ENCODE peak calls at places on chromosomes 5 and 9, in five cellular contexts. Z, X, B, E and A are unnamed samples.

GRCh38 chr5:117691364-117691763 is 1116.7 kb upstream of the SEMA6A start:
- DNase-seq in X (no peak), E (no peak), Z (no peak), B (no peak), A (no peak)

GRCh38 chr9:79489241-79490000 is 82.3 kb upstream of the TLE4 start:
- DNase-seq in X (no peak), B (peak; percentile 72), E (no peak), Z (peak; percentile 22), A (no peak)

GRCh38 chr9:129737479-129738269 is 15.2 kb downstream of the PTGES start:
- DNase-seq in E (peak; percentile 85), B (peak; percentile 42), Z (peak; percentile 80), X (peak; percentile 81), A (peak; percentile 63)

GRCh38 chr9:86186696-86187095 is 72.8 kb downstream of the C9orf153 start:
- DNase-seq in E (no peak), B (no peak), X (no peak), Z (no peak), A (no peak)

GRCh38 chr9:114085404-114085803 is 7.3 kb upstream of the AMBP start:
- DNase-seq in B (no peak), Z (no peak), X (no peak), E (no peak), A (no peak)

GRCh38 chr5:88785396-88786216 is 97.4 kb downstream of the MEF2C start:
- DNase-seq in X (no peak), B (peak; percentile 87), E (no peak), Z (peak; percentile 68), A (peak; percentile 38)

GRCh38 chr5:6466975-6467567 is 18.4 kb downstream of the UBE2QL1 start:
- DNase-seq in B (no peak), E (no peak), Z (no peak), X (no peak), A (no peak)

GRCh38 chr5:94140300-94140699 is 398.9 kb upstream of the POU5F2 start:
- DNase-seq in B (no peak), X (no peak), Z (no peak), E (no peak), A (no peak)

GRCh38 chr5:103847060-103847459 is 284.5 kb upstream of the NUDT12 start:
- DNase-seq in Z (no peak), X (no peak), E (no peak), B (peak; percentile 48), A (no peak)

GRCh38 chr5:15554542-15554941 is 54.6 kb downstream of the FBXL7 start:
- DNase-seq in Z (no peak), E (peak; percentile 53), B (no peak), X (no peak), A (no peak)

GRCh38 chr9:107390806-107391205 is 98.8 kb downstream of the KLF4 start:
- DNase-seq in E (no peak), X (no peak), Z (no peak), B (no peak), A (no peak)

GRCh38 chr9:80964374-80964773 is 725.0 kb downstream of the TLE1 start:
- DNase-seq in X (no peak), B (no peak), E (no peak), Z (no peak), A (no peak)

GRCh38 chr5:119393746-119394145 is 37.9 kb downstream of the TNFAIP8 start:
- DNase-seq in B (peak; percentile 34), E (no peak), X (no peak), Z (no peak), A (no peak)

GRCh38 chr9:89886281-89886700 is 281.5 kb downstream of the GADD45G start:
- DNase-seq in X (peak; percentile 36), E (peak; percentile 19), B (no peak), Z (no peak), A (no peak)

GRCh38 chr9:6944896-6945295 is 187.1 kb downstream of the KDM4C start:
- DNase-seq in Z (no peak), X (no peak), E (no peak), B (no peak), A (no peak)

GRCh38 chr9:37340961-37341360 is 81.5 kb upstream of the GRHPR start:
- DNase-seq in X (no peak), E (no peak), B (no peak), Z (no peak), A (no peak)

GRCh38 chr5:110027527-110028322 is 338.0 kb downstream of the MAN2A1 start:
- DNase-seq in X (no peak), Z (no peak), E (no peak), B (no peak), A (no peak)

GRCh38 chr5:102889033-102889432 is 133.9 kb downstream of the PAM start:
- DNase-seq in X (peak; percentile 26), Z (no peak), E (no peak), B (no peak), A (no peak)

GRCh38 chr5:159965031-159965837 is 43.7 kb upstream of the TTC1 start:
- DNase-seq in Z (peak; percentile 49), E (peak; percentile 80), B (peak; percentile 11), X (peak; percentile 56), A (no peak)

GRCh38 chr5:116404792-116405191 is 169.8 kb downstream of the SEMA6A start:
- DNase-seq in B (no peak), Z (no peak), X (no peak), E (no peak), A (no peak)

GRCh38 chr5:171808951-171809350 is 23.3 kb downstream of the SMIM23 start:
- DNase-seq in E (no peak), Z (no peak), B (no peak), X (no peak), A (no peak)

GRCh38 chr5:117594165-117594564 is 1019.5 kb upstream of the SEMA6A start:
- DNase-seq in E (no peak), Z (no peak), X (peak; percentile 31), B (no peak), A (no peak)

GRCh38 chr5:92559743-92560142 is 1021.3 kb downstream of the NR2F1-AS1 start:
- DNase-seq in X (no peak), E (no peak), B (no peak), Z (no peak), A (no peak)

GRCh38 chr5:35239476-35239875 is 9.2 kb upstream of the PRLR start:
- DNase-seq in X (no peak), Z (no peak), B (no peak), E (no peak), A (no peak)

GRCh38 chr9:100990605-100991381 is 37.7 kb upstream of the PLPPR1 start:
- DNase-seq in Z (no peak), E (no peak), X (no peak), B (no peak), A (no peak)

GRCh38 chr9:5582835-5583195 is 46.1 kb upstream of the RIC1 start:
- DNase-seq in E (no peak), X (no peak), Z (no peak), B (no peak), A (no peak)